ENCODE peak calls at places on chromosomes 12 and 14, in nine cellular contexts. One of them, this sample, is unnamed.

GRCh38 chr14:82410064-82410463 is 876.4 kb upstream of the SEL1L start:
- DNase-seq in activated CD8-positive, alpha-beta memory T cell treated with anti-CD3 and anti-CD28 coated beads, Interleukin-2, amount 10 ng/mL, durations not matched to agents 7 days and 5 days: no peak
- DNase-seq in Calu3: no peak
- DNase-seq in IMR-90: no peak
- DNase-seq in cardiac septum: no peak
- DNase-seq in stimulated activated CD4-positive, alpha-beta T cell treated with anti-CD3 and anti-CD28 coated beads, Interleukin-12 subunit alpha, Interleukin-12 subunit beta, amount 100 ng/mL, for 4 hours: no peak
- DNase-seq in NCI-H774: no peak
- DNase-seq in kidney: no peak
- DNase-seq in upper lobe of right lung: no peak
- DNase-seq in this sample: no peak

GRCh38 chr14:88563845-88564244 is 1.0 kb downstream of the ZC3H14 start:
- DNase-seq in NCI-H774: no peak
- DNase-seq in IMR-90: no peak
- DNase-seq in kidney: no peak
- DNase-seq in stimulated activated CD4-positive, alpha-beta T cell treated with anti-CD3 and anti-CD28 coated beads, Interleukin-12 subunit alpha, Interleukin-12 subunit beta, amount 100 ng/mL, for 4 hours: no peak
- DNase-seq in upper lobe of right lung: no peak
- DNase-seq in cardiac septum: no peak
- DNase-seq in activated CD8-positive, alpha-beta memory T cell treated with anti-CD3 and anti-CD28 coated beads, Interleukin-2, amount 10 ng/mL, durations not matched to agents 7 days and 5 days: no peak
- DNase-seq in Calu3: no peak
- DNase-seq in this sample: no peak

GRCh38 chr12:27635349-27635972 is 60.8 kb upstream of the REP15 start:
- DNase-seq in kidney: no peak
- DNase-seq in Calu3: peak
- DNase-seq in stimulated activated CD4-positive, alpha-beta T cell treated with anti-CD3 and anti-CD28 coated beads, Interleukin-12 subunit alpha, Interleukin-12 subunit beta, amount 100 ng/mL, for 4 hours: no peak
- DNase-seq in NCI-H774: no peak
- DNase-seq in IMR-90: peak
- DNase-seq in cardiac septum: no peak
- DNase-seq in upper lobe of right lung: no peak
- DNase-seq in activated CD8-positive, alpha-beta memory T cell treated with anti-CD3 and anti-CD28 coated beads, Interleukin-2, amount 10 ng/mL, durations not matched to agents 7 days and 5 days: no peak
- DNase-seq in this sample: no peak

GRCh38 chr12:14775652-14776020 is 27.6 kb downstream of the WBP11 start:
- DNase-seq in cardiac septum: no peak
- DNase-seq in IMR-90: peak
- DNase-seq in NCI-H774: no peak
- DNase-seq in Calu3: no peak
- DNase-seq in kidney: no peak
- DNase-seq in activated CD8-positive, alpha-beta memory T cell treated with anti-CD3 and anti-CD28 coated beads, Interleukin-2, amount 10 ng/mL, durations not matched to agents 7 days and 5 days: no peak
- DNase-seq in stimulated activated CD4-positive, alpha-beta T cell treated with anti-CD3 and anti-CD28 coated beads, Interleukin-12 subunit alpha, Interleukin-12 subunit beta, amount 100 ng/mL, for 4 hours: no peak
- DNase-seq in upper lobe of right lung: no peak
- DNase-seq in this sample: no peak

GRCh38 chr14:86955955-86956354 is 1037.0 kb downstream of the GALC start:
- DNase-seq in upper lobe of right lung: no peak
- DNase-seq in kidney: no peak
- DNase-seq in Calu3: no peak
- DNase-seq in IMR-90: no peak
- DNase-seq in NCI-H774: no peak
- DNase-seq in cardiac septum: no peak
- DNase-seq in stimulated activated CD4-positive, alpha-beta T cell treated with anti-CD3 and anti-CD28 coated beads, Interleukin-12 subunit alpha, Interleukin-12 subunit beta, amount 100 ng/mL, for 4 hours: no peak
- DNase-seq in activated CD8-positive, alpha-beta memory T cell treated with anti-CD3 and anti-CD28 coated beads, Interleukin-2, amount 10 ng/mL, durations not matched to agents 7 days and 5 days: no peak
- DNase-seq in this sample: no peak

GRCh38 chr14:45057881-45058364 is 26.0 kb upstream of the PRPF39 start:
- DNase-seq in cardiac septum: no peak
- DNase-seq in kidney: no peak
- DNase-seq in stimulated activated CD4-positive, alpha-beta T cell treated with anti-CD3 and anti-CD28 coated beads, Interleukin-12 subunit alpha, Interleukin-12 subunit beta, amount 100 ng/mL, for 4 hours: no peak
- DNase-seq in upper lobe of right lung: no peak
- DNase-seq in IMR-90: no peak
- DNase-seq in NCI-H774: no peak
- DNase-seq in Calu3: no peak
- DNase-seq in activated CD8-positive, alpha-beta memory T cell treated with anti-CD3 and anti-CD28 coated beads, Interleukin-2, amount 10 ng/mL, durations not matched to agents 7 days and 5 days: no peak
- DNase-seq in this sample: no peak

GRCh38 chr12:117968084-117968789 is 553 bp downstream of the KSR2 start:
- DNase-seq in stimulated activated CD4-positive, alpha-beta T cell treated with anti-CD3 and anti-CD28 coated beads, Interleukin-12 subunit alpha, Interleukin-12 subunit beta, amount 100 ng/mL, for 4 hours: no peak
- DNase-seq in cardiac septum: no peak
- DNase-seq in IMR-90: no peak
- DNase-seq in NCI-H774: no peak
- DNase-seq in kidney: no peak
- DNase-seq in activated CD8-positive, alpha-beta memory T cell treated with anti-CD3 and anti-CD28 coated beads, Interleukin-2, amount 10 ng/mL, durations not matched to agents 7 days and 5 days: no peak
- DNase-seq in upper lobe of right lung: no peak
- DNase-seq in Calu3: no peak
- DNase-seq in this sample: no peak

GRCh38 chr12:48021485-48022179 is 17.4 kb upstream of the COL2A1 start:
- DNase-seq in kidney: no peak
- DNase-seq in NCI-H774: no peak
- DNase-seq in cardiac septum: no peak
- DNase-seq in IMR-90: no peak
- DNase-seq in Calu3: no peak
- DNase-seq in upper lobe of right lung: no peak
- DNase-seq in activated CD8-positive, alpha-beta memory T cell treated with anti-CD3 and anti-CD28 coated beads, Interleukin-2, amount 10 ng/mL, durations not matched to agents 7 days and 5 days: no peak
- DNase-seq in stimulated activated CD4-positive, alpha-beta T cell treated with anti-CD3 and anti-CD28 coated beads, Interleukin-12 subunit alpha, Interleukin-12 subunit beta, amount 100 ng/mL, for 4 hours: no peak
- DNase-seq in this sample: no peak

GRCh38 chr14:104821971-104822608 is 21.2 kb downstream of the ZBTB42 start:
- DNase-seq in upper lobe of right lung: peak
- DNase-seq in Calu3: no peak
- DNase-seq in activated CD8-positive, alpha-beta memory T cell treated with anti-CD3 and anti-CD28 coated beads, Interleukin-2, amount 10 ng/mL, durations not matched to agents 7 days and 5 days: no peak
- DNase-seq in kidney: peak
- DNase-seq in stimulated activated CD4-positive, alpha-beta T cell treated with anti-CD3 and anti-CD28 coated beads, Interleukin-12 subunit alpha, Interleukin-12 subunit beta, amount 100 ng/mL, for 4 hours: no peak
- DNase-seq in cardiac septum: peak
- DNase-seq in NCI-H774: no peak
- DNase-seq in IMR-90: no peak
- DNase-seq in this sample: no peak

GRCh38 chr12:88784166-88784565 is 203.9 kb upstream of the KITLG start:
- DNase-seq in stimulated activated CD4-positive, alpha-beta T cell treated with anti-CD3 and anti-CD28 coated beads, Interleukin-12 subunit alpha, Interleukin-12 subunit beta, amount 100 ng/mL, for 4 hours: no peak
- DNase-seq in NCI-H774: no peak
- DNase-seq in IMR-90: no peak
- DNase-seq in Calu3: no peak
- DNase-seq in upper lobe of right lung: no peak
- DNase-seq in kidney: no peak
- DNase-seq in cardiac septum: no peak
- DNase-seq in activated CD8-positive, alpha-beta memory T cell treated with anti-CD3 and anti-CD28 coated beads, Interleukin-2, amount 10 ng/mL, durations not matched to agents 7 days and 5 days: no peak
- DNase-seq in this sample: no peak

GRCh38 chr12:50425859-50426258 is 25.2 kb downstream of the LARP4 start:
- DNase-seq in stimulated activated CD4-positive, alpha-beta T cell treated with anti-CD3 and anti-CD28 coated beads, Interleukin-12 subunit alpha, Interleukin-12 subunit beta, amount 100 ng/mL, for 4 hours: no peak
- DNase-seq in activated CD8-positive, alpha-beta memory T cell treated with anti-CD3 and anti-CD28 coated beads, Interleukin-2, amount 10 ng/mL, durations not matched to agents 7 days and 5 days: no peak
- DNase-seq in Calu3: no peak
- DNase-seq in kidney: no peak
- DNase-seq in IMR-90: no peak
- DNase-seq in upper lobe of right lung: no peak
- DNase-seq in cardiac septum: no peak
- DNase-seq in NCI-H774: no peak
- DNase-seq in this sample: no peak

GRCh38 chr14:96309128-96309906 is 53.3 kb downstream of the BDKRB1 start:
- DNase-seq in NCI-H774: no peak
- DNase-seq in kidney: no peak
- DNase-seq in activated CD8-positive, alpha-beta memory T cell treated with anti-CD3 and anti-CD28 coated beads, Interleukin-2, amount 10 ng/mL, durations not matched to agents 7 days and 5 days: no peak
- DNase-seq in Calu3: peak
- DNase-seq in cardiac septum: no peak
- DNase-seq in upper lobe of right lung: no peak
- DNase-seq in stimulated activated CD4-positive, alpha-beta T cell treated with anti-CD3 and anti-CD28 coated beads, Interleukin-12 subunit alpha, Interleukin-12 subunit beta, amount 100 ng/mL, for 4 hours: no peak
- DNase-seq in IMR-90: no peak
- DNase-seq in this sample: no peak

GRCh38 chr12:124500232-124501079 is 67.0 kb downstream of the NCOR2 start:
- DNase-seq in IMR-90: peak
- DNase-seq in stimulated activated CD4-positive, alpha-beta T cell treated with anti-CD3 and anti-CD28 coated beads, Interleukin-12 subunit alpha, Interleukin-12 subunit beta, amount 100 ng/mL, for 4 hours: no peak
- DNase-seq in NCI-H774: no peak
- DNase-seq in kidney: peak
- DNase-seq in Calu3: no peak
- DNase-seq in cardiac septum: no peak
- DNase-seq in upper lobe of right lung: no peak
- DNase-seq in activated CD8-positive, alpha-beta memory T cell treated with anti-CD3 and anti-CD28 coated beads, Interleukin-2, amount 10 ng/mL, durations not matched to agents 7 days and 5 days: no peak
- DNase-seq in this sample: no peak

GRCh38 chr12:122106891-122107660 is 28.5 kb downstream of the MLXIP start:
- DNase-seq in IMR-90: peak
- DNase-seq in upper lobe of right lung: peak
- DNase-seq in activated CD8-positive, alpha-beta memory T cell treated with anti-CD3 and anti-CD28 coated beads, Interleukin-2, amount 10 ng/mL, durations not matched to agents 7 days and 5 days: no peak
- DNase-seq in kidney: no peak
- DNase-seq in stimulated activated CD4-positive, alpha-beta T cell treated with anti-CD3 and anti-CD28 coated beads, Interleukin-12 subunit alpha, Interleukin-12 subunit beta, amount 100 ng/mL, for 4 hours: no peak
- DNase-seq in NCI-H774: peak
- DNase-seq in Calu3: no peak
- DNase-seq in cardiac septum: no peak
- DNase-seq in this sample: no peak

GRCh38 chr14:20343855-20344205 is 395 bp downstream of the PARP2 start:
- DNase-seq in kidney: no peak
- DNase-seq in cardiac septum: no peak
- DNase-seq in activated CD8-positive, alpha-beta memory T cell treated with anti-CD3 and anti-CD28 coated beads, Interleukin-2, amount 10 ng/mL, durations not matched to agents 7 days and 5 days: no peak
- DNase-seq in Calu3: no peak
- DNase-seq in stimulated activated CD4-positive, alpha-beta T cell treated with anti-CD3 and anti-CD28 coated beads, Interleukin-12 subunit alpha, Interleukin-12 subunit beta, amount 100 ng/mL, for 4 hours: no peak
- DNase-seq in IMR-90: peak
- DNase-seq in NCI-H774: peak
- DNase-seq in upper lobe of right lung: no peak
- DNase-seq in this sample: no peak

GRCh38 chr14:30143617-30144016 is 216.0 kb upstream of the PRKD1 start:
- DNase-seq in IMR-90: peak
- DNase-seq in NCI-H774: no peak
- DNase-seq in Calu3: no peak
- DNase-seq in stimulated activated CD4-positive, alpha-beta T cell treated with anti-CD3 and anti-CD28 coated beads, Interleukin-12 subunit alpha, Interleukin-12 subunit beta, amount 100 ng/mL, for 4 hours: no peak
- DNase-seq in upper lobe of right lung: no peak
- DNase-seq in kidney: no peak
- DNase-seq in activated CD8-positive, alpha-beta memory T cell treated with anti-CD3 and anti-CD28 coated beads, Interleukin-2, amount 10 ng/mL, durations not matched to agents 7 days and 5 days: no peak
- DNase-seq in cardiac septum: no peak
- DNase-seq in this sample: no peak

GRCh38 chr12:9651265-9651729 is 18.2 kb upstream of the CLEC2D start:
- DNase-seq in Calu3: no peak
- DNase-seq in activated CD8-positive, alpha-beta memory T cell treated with anti-CD3 and anti-CD28 coated beads, Interleukin-2, amount 10 ng/mL, durations not matched to agents 7 days and 5 days: peak
- DNase-seq in stimulated activated CD4-positive, alpha-beta T cell treated with anti-CD3 and anti-CD28 coated beads, Interleukin-12 subunit alpha, Interleukin-12 subunit beta, amount 100 ng/mL, for 4 hours: no peak
- DNase-seq in IMR-90: peak
- DNase-seq in NCI-H774: no peak
- DNase-seq in cardiac septum: no peak
- DNase-seq in kidney: no peak
- DNase-seq in upper lobe of right lung: no peak
- DNase-seq in this sample: no peak

GRCh38 chr14:100004392-100004791 is 60.8 kb upstream of the EVL start:
- DNase-seq in IMR-90: no peak
- DNase-seq in upper lobe of right lung: no peak
- DNase-seq in kidney: no peak
- DNase-seq in NCI-H774: no peak
- DNase-seq in stimulated activated CD4-positive, alpha-beta T cell treated with anti-CD3 and anti-CD28 coated beads, Interleukin-12 subunit alpha, Interleukin-12 subunit beta, amount 100 ng/mL, for 4 hours: no peak
- DNase-seq in activated CD8-positive, alpha-beta memory T cell treated with anti-CD3 and anti-CD28 coated beads, Interleukin-2, amount 10 ng/mL, durations not matched to agents 7 days and 5 days: no peak
- DNase-seq in cardiac septum: no peak
- DNase-seq in Calu3: no peak
- DNase-seq in this sample: no peak

GRCh38 chr12:88993655-88994054 is 358.6 kb downstream of the DUSP6 start:
- DNase-seq in cardiac septum: no peak
- DNase-seq in IMR-90: peak
- DNase-seq in Calu3: peak
- DNase-seq in NCI-H774: peak
- DNase-seq in activated CD8-positive, alpha-beta memory T cell treated with anti-CD3 and anti-CD28 coated beads, Interleukin-2, amount 10 ng/mL, durations not matched to agents 7 days and 5 days: no peak
- DNase-seq in kidney: no peak
- DNase-seq in upper lobe of right lung: no peak
- DNase-seq in stimulated activated CD4-positive, alpha-beta T cell treated with anti-CD3 and anti-CD28 coated beads, Interleukin-12 subunit alpha, Interleukin-12 subunit beta, amount 100 ng/mL, for 4 hours: no peak
- DNase-seq in this sample: no peak

GRCh38 chr12:108305520-108305919 is 33.6 kb downstream of the CMKLR1 start:
- DNase-seq in upper lobe of right lung: peak
- DNase-seq in Calu3: peak
- DNase-seq in stimulated activated CD4-positive, alpha-beta T cell treated with anti-CD3 and anti-CD28 coated beads, Interleukin-12 subunit alpha, Interleukin-12 subunit beta, amount 100 ng/mL, for 4 hours: no peak
- DNase-seq in IMR-90: peak
- DNase-seq in activated CD8-positive, alpha-beta memory T cell treated with anti-CD3 and anti-CD28 coated beads, Interleukin-2, amount 10 ng/mL, durations not matched to agents 7 days and 5 days: no peak
- DNase-seq in kidney: peak
- DNase-seq in cardiac septum: peak
- DNase-seq in NCI-H774: no peak
- DNase-seq in this sample: peak

GRCh38 chr12:126974779-126975178 is 1292.2 kb upstream of the TMEM132C start:
- DNase-seq in IMR-90: no peak
- DNase-seq in upper lobe of right lung: no peak
- DNase-seq in Calu3: no peak
- DNase-seq in kidney: no peak
- DNase-seq in NCI-H774: no peak
- DNase-seq in activated CD8-positive, alpha-beta memory T cell treated with anti-CD3 and anti-CD28 coated beads, Interleukin-2, amount 10 ng/mL, durations not matched to agents 7 days and 5 days: no peak
- DNase-seq in cardiac septum: no peak
- DNase-seq in stimulated activated CD4-positive, alpha-beta T cell treated with anti-CD3 and anti-CD28 coated beads, Interleukin-12 subunit alpha, Interleukin-12 subunit beta, amount 100 ng/mL, for 4 hours: no peak
- DNase-seq in this sample: no peak

GRCh38 chr14:75630695-75631452 is 29.8 kb downstream of the ERG28 start:
- DNase-seq in IMR-90: no peak
- DNase-seq in stimulated activated CD4-positive, alpha-beta T cell treated with anti-CD3 and anti-CD28 coated beads, Interleukin-12 subunit alpha, Interleukin-12 subunit beta, amount 100 ng/mL, for 4 hours: no peak
- DNase-seq in upper lobe of right lung: no peak
- DNase-seq in cardiac septum: no peak
- DNase-seq in kidney: no peak
- DNase-seq in NCI-H774: no peak
- DNase-seq in activated CD8-positive, alpha-beta memory T cell treated with anti-CD3 and anti-CD28 coated beads, Interleukin-2, amount 10 ng/mL, durations not matched to agents 7 days and 5 days: no peak
- DNase-seq in Calu3: no peak
- DNase-seq in this sample: no peak

GRCh38 chr12:115398311-115398781 is 714.4 kb upstream of the TBX3 start:
- DNase-seq in stimulated activated CD4-positive, alpha-beta T cell treated with anti-CD3 and anti-CD28 coated beads, Interleukin-12 subunit alpha, Interleukin-12 subunit beta, amount 100 ng/mL, for 4 hours: no peak
- DNase-seq in activated CD8-positive, alpha-beta memory T cell treated with anti-CD3 and anti-CD28 coated beads, Interleukin-2, amount 10 ng/mL, durations not matched to agents 7 days and 5 days: no peak
- DNase-seq in NCI-H774: no peak
- DNase-seq in cardiac septum: no peak
- DNase-seq in kidney: no peak
- DNase-seq in upper lobe of right lung: no peak
- DNase-seq in IMR-90: no peak
- DNase-seq in Calu3: no peak
- DNase-seq in this sample: no peak

GRCh38 chr14:92615451-92615850 is 101.9 kb downstream of the RIN3 start:
- DNase-seq in kidney: no peak
- DNase-seq in Calu3: no peak
- DNase-seq in NCI-H774: no peak
- DNase-seq in cardiac septum: no peak
- DNase-seq in stimulated activated CD4-positive, alpha-beta T cell treated with anti-CD3 and anti-CD28 coated beads, Interleukin-12 subunit alpha, Interleukin-12 subunit beta, amount 100 ng/mL, for 4 hours: peak
- DNase-seq in activated CD8-positive, alpha-beta memory T cell treated with anti-CD3 and anti-CD28 coated beads, Interleukin-2, amount 10 ng/mL, durations not matched to agents 7 days and 5 days: peak
- DNase-seq in upper lobe of right lung: no peak
- DNase-seq in IMR-90: no peak
- DNase-seq in this sample: no peak

GRCh38 chr14:74237441-74237840 is 1.8 kb upstream of the VSX2 start:
- DNase-seq in NCI-H774: no peak
- DNase-seq in Calu3: no peak
- DNase-seq in kidney: no peak
- DNase-seq in cardiac septum: no peak
- DNase-seq in activated CD8-positive, alpha-beta memory T cell treated with anti-CD3 and anti-CD28 coated beads, Interleukin-2, amount 10 ng/mL, durations not matched to agents 7 days and 5 days: no peak
- DNase-seq in stimulated activated CD4-positive, alpha-beta T cell treated with anti-CD3 and anti-CD28 coated beads, Interleukin-12 subunit alpha, Interleukin-12 subunit beta, amount 100 ng/mL, for 4 hours: no peak
- DNase-seq in IMR-90: no peak
- DNase-seq in upper lobe of right lung: no peak
- DNase-seq in this sample: no peak

GRCh38 chr14:102487204-102487577 is 22.4 kb downstream of the ANKRD9 start:
- DNase-seq in NCI-H774: no peak
- DNase-seq in IMR-90: no peak
- DNase-seq in Calu3: no peak
- DNase-seq in upper lobe of right lung: no peak
- DNase-seq in kidney: no peak
- DNase-seq in cardiac septum: peak
- DNase-seq in activated CD8-positive, alpha-beta memory T cell treated with anti-CD3 and anti-CD28 coated beads, Interleukin-2, amount 10 ng/mL, durations not matched to agents 7 days and 5 days: no peak
- DNase-seq in stimulated activated CD4-positive, alpha-beta T cell treated with anti-CD3 and anti-CD28 coated beads, Interleukin-12 subunit alpha, Interleukin-12 subunit beta, amount 100 ng/mL, for 4 hours: no peak
- DNase-seq in this sample: no peak

GRCh38 chr14:76331328-76332011 is 44.5 kb upstream of the ESRRB start:
- DNase-seq in activated CD8-positive, alpha-beta memory T cell treated with anti-CD3 and anti-CD28 coated beads, Interleukin-2, amount 10 ng/mL, durations not matched to agents 7 days and 5 days: no peak
- DNase-seq in cardiac septum: peak
- DNase-seq in upper lobe of right lung: peak
- DNase-seq in IMR-90: no peak
- DNase-seq in kidney: no peak
- DNase-seq in stimulated activated CD4-positive, alpha-beta T cell treated with anti-CD3 and anti-CD28 coated beads, Interleukin-12 subunit alpha, Interleukin-12 subunit beta, amount 100 ng/mL, for 4 hours: no peak
- DNase-seq in Calu3: no peak
- DNase-seq in NCI-H774: no peak
- DNase-seq in this sample: no peak

GRCh38 chr14:96167224-96168148 is 37.2 kb upstream of the BDKRB2 start:
- DNase-seq in upper lobe of right lung: no peak
- DNase-seq in Calu3: peak
- DNase-seq in IMR-90: peak
- DNase-seq in NCI-H774: peak
- DNase-seq in kidney: no peak
- DNase-seq in cardiac septum: peak
- DNase-seq in activated CD8-positive, alpha-beta memory T cell treated with anti-CD3 and anti-CD28 coated beads, Interleukin-2, amount 10 ng/mL, durations not matched to agents 7 days and 5 days: peak
- DNase-seq in stimulated activated CD4-positive, alpha-beta T cell treated with anti-CD3 and anti-CD28 coated beads, Interleukin-12 subunit alpha, Interleukin-12 subunit beta, amount 100 ng/mL, for 4 hours: no peak
- DNase-seq in this sample: no peak

This sample was measured in anterior cingulate cortex.